ENCODE peak calls at places on chromosomes 11 and 22, in seven cellular contexts. K is HCT116, H is NCI-H460, R is fibroblast of pulmonary artery, X is globus pallidus, Z is Daoy, Y is WTC11. G is an unnamed sample.

GRCh38 chr11:96116341-96116740 is 192.4 kb upstream of the MTMR2 start:
- DNase-seq in Y (no peak), R (no peak), Z (no peak), X (no peak), H (no peak), K (no peak), G (peak; percentile 96)

GRCh38 chr11:94049351-94049750 is 28.2 kb downstream of the HEPHL1 start:
- DNase-seq in Y (no peak), K (no peak), Z (no peak), H (no peak), R (no peak), X (no peak), G (no peak)

GRCh38 chr11:46127150-46127638 is 5.9 kb upstream of the PHF21A start:
- DNase-seq in R (peak; percentile 81), Z (peak; percentile 75), Y (no peak), X (no peak), K (peak; percentile 84), H (peak; percentile 80), G (peak; percentile 19)

GRCh38 chr22:29062286-29062949 is 787 bp upstream of the C22orf31 start:
- DNase-seq in X (no peak), H (no peak), R (peak; percentile 35), Y (no peak), Z (peak; percentile 21), K (no peak), G (no peak)

GRCh38 chr11:64241430-64242153 is 697 bp downstream of the FKBP2 start:
- DNase-seq in Y (peak; percentile 100), X (peak; percentile 99), K (peak; percentile 98), Z (peak; percentile 99), H (peak; percentile 97), R (peak; percentile 100), G (peak; percentile 99)

GRCh38 chr22:29199702-29200400 is 5.8 kb upstream of the EMID1 start:
- DNase-seq in Y (no peak), H (no peak), K (no peak), Z (no peak), R (no peak), X (no peak), G (no peak)

GRCh38 chr11:10909141-10909883 is 51.5 kb upstream of the ZBED5 start:
- DNase-seq in R (no peak), H (no peak), Z (peak; percentile 64), X (no peak), K (no peak), Y (no peak), G (no peak)

GRCh38 chr11:128555606-128556005 is 31.8 kb downstream of the ETS1 start:
- DNase-seq in Z (peak; percentile 32), R (peak; percentile 49), Y (peak; percentile 57), H (no peak), X (no peak), K (peak; percentile 13), G (no peak)

GRCh38 chr11:114977596-114977995 is 299.3 kb downstream of the NXPE2 start:
- DNase-seq in K (no peak), R (no peak), H (no peak), X (no peak), Y (no peak), Z (peak; percentile 15), G (no peak)

GRCh38 chr22:48428556-48429371 is 1398.9 kb downstream of the BRD1 start:
- DNase-seq in K (no peak), R (no peak), Z (no peak), Y (no peak), X (no peak), H (peak; percentile 27), G (no peak)

GRCh38 chr11:1779034-1779805 is 15.5 kb upstream of the CTSD start:
- DNase-seq in Y (no peak), Z (no peak), R (no peak), H (no peak), K (no peak), X (no peak), G (no peak)

GRCh38 chr11:66371627-66372415 is at the start of gene SLC29A2:
- DNase-seq in X (peak; percentile 7), R (no peak), K (peak; percentile 82), H (no peak), Z (peak; percentile 57), Y (peak; percentile 98), G (peak; percentile 67)

GRCh38 chr11:112882494-112883381 is 78.5 kb upstream of the NCAM1 start:
- DNase-seq in H (no peak), R (peak; percentile 15), Y (no peak), Z (no peak), K (no peak), X (no peak), G (peak; percentile 8)

GRCh38 chr11:65414776-65415498 is 7.7 kb upstream of the NEAT1 start:
- DNase-seq in H (no peak), R (no peak), X (peak; percentile 52), Z (no peak), K (no peak), Y (no peak), G (peak; percentile 42)

GRCh38 chr22:31173386-31174145 is 13.6 kb downstream of the RNF185 start:
- DNase-seq in X (no peak), K (no peak), R (peak; percentile 77), H (peak; percentile 57), Z (peak; percentile 35), Y (no peak), G (no peak)